ENCODE peak calls at places on chromosomes 11 and 22, in seven cellular contexts. One of them, this sample, is unnamed.
A peak's percentile ranks its signal among the peaks of the same experiment; 100 is the strongest.

GRCh38 chr11:60118333-60118732 is 29.9 kb downstream of the MS4A2 start:
- DNase-seq in mesenchymal stem cell: no peak
- DNase-seq in mesendoderm: no peak
- DNase-seq in H1: no peak
- DNase-seq in IMR-90: no peak
- DNase-seq in neuronal stem cell: no peak
- DNase-seq in trophoblast cell: no peak
- DNase-seq in this sample: no peak

GRCh38 chr11:7536102-7536501 is 22.3 kb downstream of the PPFIBP2 start:
- DNase-seq in mesenchymal stem cell: no peak
- DNase-seq in mesendoderm: peak; percentile 34
- DNase-seq in H1: peak; percentile 56
- DNase-seq in IMR-90: no peak
- DNase-seq in neuronal stem cell: no peak
- DNase-seq in trophoblast cell: no peak
- DNase-seq in this sample: peak; percentile 44

GRCh38 chr11:123559418-123559817 is 95.0 kb downstream of the SCN3B start:
- DNase-seq in mesenchymal stem cell: no peak
- DNase-seq in mesendoderm: no peak
- DNase-seq in H1: no peak
- DNase-seq in IMR-90: peak; percentile 36
- DNase-seq in neuronal stem cell: no peak
- DNase-seq in trophoblast cell: no peak
- DNase-seq in this sample: no peak

GRCh38 chr11:128603752-128604472 is 16.6 kb upstream of the ETS1 start:
- DNase-seq in mesenchymal stem cell: peak; percentile 24
- DNase-seq in mesendoderm: peak; percentile 77
- DNase-seq in H1: no peak
- DNase-seq in IMR-90: no peak
- DNase-seq in neuronal stem cell: no peak
- DNase-seq in trophoblast cell: no peak
- DNase-seq in this sample: no peak

GRCh38 chr11:78379039-78379670 is 38.5 kb downstream of the GAB2 start:
- DNase-seq in mesenchymal stem cell: no peak
- DNase-seq in mesendoderm: peak; percentile 63
- DNase-seq in H1: no peak
- DNase-seq in IMR-90: peak; percentile 19
- DNase-seq in neuronal stem cell: no peak
- DNase-seq in trophoblast cell: peak; percentile 33
- DNase-seq in this sample: no peak

GRCh38 chr11:81192516-81192915 is 1541.1 kb downstream of the FAM181B start:
- DNase-seq in mesenchymal stem cell: no peak
- DNase-seq in mesendoderm: no peak
- DNase-seq in H1: no peak
- DNase-seq in IMR-90: no peak
- DNase-seq in neuronal stem cell: no peak
- DNase-seq in trophoblast cell: no peak
- DNase-seq in this sample: no peak

GRCh38 chr22:45608763-45609180 is 62.9 kb upstream of the ATXN10 start:
- DNase-seq in mesenchymal stem cell: peak; percentile 44
- DNase-seq in mesendoderm: no peak
- DNase-seq in H1: no peak
- DNase-seq in IMR-90: peak; percentile 86
- DNase-seq in neuronal stem cell: no peak
- DNase-seq in trophoblast cell: no peak
- DNase-seq in this sample: no peak

GRCh38 chr22:46201059-46201757 is 48.9 kb downstream of the CDPF1 start:
- DNase-seq in mesenchymal stem cell: no peak
- DNase-seq in mesendoderm: peak; percentile 92
- DNase-seq in H1: peak; percentile 66
- DNase-seq in IMR-90: no peak
- DNase-seq in neuronal stem cell: no peak
- DNase-seq in trophoblast cell: no peak
- DNase-seq in this sample: peak; percentile 92

GRCh38 chr11:59141673-59142460 is 789 bp upstream of the FAM111A start:
- DNase-seq in mesenchymal stem cell: no peak
- DNase-seq in mesendoderm: no peak
- DNase-seq in H1: no peak
- DNase-seq in IMR-90: peak; percentile 68
- DNase-seq in neuronal stem cell: no peak
- DNase-seq in trophoblast cell: no peak
- DNase-seq in this sample: no peak

GRCh38 chr11:68038718-68039525 is at the start of gene TCIRG1:
- DNase-seq in mesenchymal stem cell: peak; percentile 83
- DNase-seq in mesendoderm: peak; percentile 89
- DNase-seq in H1: peak; percentile 77
- DNase-seq in IMR-90: peak; percentile 70
- DNase-seq in neuronal stem cell: peak; percentile 35
- DNase-seq in trophoblast cell: peak; percentile 90
- DNase-seq in this sample: peak; percentile 90

GRCh38 chr11:114216804-114217195 is 79.4 kb upstream of the NNMT start:
- DNase-seq in mesenchymal stem cell: no peak
- DNase-seq in mesendoderm: no peak
- DNase-seq in H1: no peak
- DNase-seq in IMR-90: no peak
- DNase-seq in neuronal stem cell: no peak
- DNase-seq in trophoblast cell: no peak
- DNase-seq in this sample: no peak

GRCh38 chr11:34773826-34774225 is 142.4 kb downstream of the APIP start:
- DNase-seq in mesenchymal stem cell: no peak
- DNase-seq in mesendoderm: no peak
- DNase-seq in H1: no peak
- DNase-seq in IMR-90: peak; percentile 23
- DNase-seq in neuronal stem cell: no peak
- DNase-seq in trophoblast cell: peak; percentile 6
- DNase-seq in this sample: no peak

GRCh38 chr22:39543095-39543494 is 10.5 kb upstream of the RPS19BP1 start:
- DNase-seq in mesenchymal stem cell: peak; percentile 38
- DNase-seq in mesendoderm: no peak
- DNase-seq in H1: no peak
- DNase-seq in IMR-90: peak; percentile 32
- DNase-seq in neuronal stem cell: no peak
- DNase-seq in trophoblast cell: no peak
- DNase-seq in this sample: peak; percentile 68

GRCh38 chr11:58659404-58659803 is 36.9 kb downstream of the CNTF start:
- DNase-seq in mesenchymal stem cell: no peak
- DNase-seq in mesendoderm: no peak
- DNase-seq in H1: no peak
- DNase-seq in IMR-90: no peak
- DNase-seq in neuronal stem cell: no peak
- DNase-seq in trophoblast cell: no peak
- DNase-seq in this sample: no peak

GRCh38 chr11:113873241-113873626 is 2.1 kb downstream of the USP28 start:
- DNase-seq in mesenchymal stem cell: peak; percentile 32
- DNase-seq in mesendoderm: peak; percentile 88
- DNase-seq in H1: no peak
- DNase-seq in IMR-90: peak; percentile 32
- DNase-seq in neuronal stem cell: no peak
- DNase-seq in trophoblast cell: no peak
- DNase-seq in this sample: no peak

DNA sequence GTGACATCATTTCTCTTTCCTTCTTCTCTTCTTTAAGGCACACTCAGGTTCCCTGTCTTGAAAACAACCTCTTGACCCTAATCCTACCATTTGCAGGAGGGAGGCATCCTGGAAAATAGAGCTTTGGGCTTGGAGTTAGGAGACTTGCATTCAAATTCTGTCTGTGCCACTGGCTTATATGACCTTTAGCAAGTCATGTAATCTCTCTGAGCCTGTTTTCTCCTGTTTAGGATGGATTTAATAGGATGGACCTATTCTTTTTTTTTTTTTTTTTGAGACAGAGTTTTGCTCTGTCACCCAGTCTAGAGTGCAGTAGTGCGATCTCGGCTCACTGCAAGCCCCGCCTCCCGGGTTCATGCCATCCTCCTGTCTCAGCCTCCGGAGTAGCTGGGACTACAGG is 25.1 kb upstream of the CCDC134 start:
- DNase-seq in mesenchymal stem cell: no peak
- DNase-seq in mesendoderm: no peak
- DNase-seq in H1: no peak
- DNase-seq in IMR-90: no peak
- DNase-seq in neuronal stem cell: no peak
- DNase-seq in trophoblast cell: no peak
- DNase-seq in this sample: no peak
- H4K8ac ChIP-seq in mesenchymal stem cell: no peak overlapping the region
- H4K8ac ChIP-seq in mesendoderm: no peak overlapping the region
- H4K8ac ChIP-seq in H1: no peak overlapping the region
- H4K8ac ChIP-seq in IMR-90: no peak overlapping the region
- H4K8ac ChIP-seq in neuronal stem cell: no peak overlapping the region
- H4K8ac ChIP-seq in trophoblast cell: no peak overlapping the region
- H4K8ac ChIP-seq in this sample: no peak overlapping the region

GRCh38 chr22:22933100-22933806 is 45.6 kb downstream of the IGLL5 start:
- DNase-seq in mesenchymal stem cell: no peak
- DNase-seq in mesendoderm: no peak
- DNase-seq in H1: no peak
- DNase-seq in IMR-90: no peak
- DNase-seq in neuronal stem cell: no peak
- DNase-seq in trophoblast cell: no peak
- DNase-seq in this sample: no peak

GRCh38 chr22:22934543-22935055 is 47.0 kb downstream of the IGLL5 start:
- DNase-seq in mesenchymal stem cell: no peak
- DNase-seq in mesendoderm: no peak
- DNase-seq in H1: no peak
- DNase-seq in IMR-90: no peak
- DNase-seq in neuronal stem cell: no peak
- DNase-seq in trophoblast cell: no peak
- DNase-seq in this sample: no peak

GRCh38 chr22:22935056-22935545 is 47.5 kb downstream of the IGLL5 start:
- DNase-seq in mesenchymal stem cell: no peak
- DNase-seq in mesendoderm: no peak
- DNase-seq in H1: no peak
- DNase-seq in IMR-90: no peak
- DNase-seq in neuronal stem cell: no peak
- DNase-seq in trophoblast cell: no peak
- DNase-seq in this sample: no peak

GRCh38 chr22:22932512-22932941 is 44.9 kb downstream of the IGLL5 start:
- DNase-seq in mesenchymal stem cell: no peak
- DNase-seq in mesendoderm: no peak
- DNase-seq in H1: no peak
- DNase-seq in IMR-90: no peak
- DNase-seq in neuronal stem cell: no peak
- DNase-seq in trophoblast cell: no peak
- DNase-seq in this sample: no peak

DNA sequence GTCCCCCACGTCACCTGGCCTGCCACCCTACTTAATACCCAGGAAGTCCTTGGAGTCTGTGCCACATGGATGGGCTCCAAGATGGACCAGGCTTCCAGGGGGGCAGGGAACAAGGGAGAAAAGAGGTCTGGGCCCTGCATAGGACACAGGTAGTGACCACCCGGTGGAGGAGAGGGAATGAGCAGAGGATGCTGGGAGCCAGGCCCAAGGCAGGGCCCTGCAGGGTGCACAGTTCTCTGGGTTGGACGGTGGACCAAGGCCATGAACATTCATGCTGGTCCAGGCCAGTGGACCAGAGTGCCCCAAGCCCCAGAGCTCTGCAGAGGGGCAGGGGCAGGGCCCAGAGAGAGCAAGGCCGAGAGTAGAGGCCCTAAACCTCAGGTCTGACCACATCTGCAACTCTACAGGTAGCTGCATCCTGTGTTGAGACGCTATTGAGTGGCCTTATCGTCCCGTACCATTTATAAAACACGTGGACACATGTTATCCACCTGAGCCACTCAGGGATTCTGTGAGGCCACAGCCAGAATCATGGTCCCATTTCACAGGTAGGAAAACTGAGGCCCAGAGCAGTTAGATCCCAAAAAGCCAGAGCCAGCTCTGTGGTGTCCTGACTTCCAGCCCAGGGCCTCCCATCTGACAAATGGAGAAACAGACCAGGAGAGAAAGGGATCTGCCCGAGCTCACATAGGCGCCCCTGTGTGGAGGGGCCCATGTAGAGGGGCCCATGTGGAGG is 46.4 kb downstream of the IGLL5 start:
- DNase-seq in mesenchymal stem cell: no peak
- DNase-seq in mesendoderm: no peak
- DNase-seq in H1: no peak
- DNase-seq in IMR-90: no peak
- DNase-seq in neuronal stem cell: no peak
- DNase-seq in trophoblast cell: no peak
- DNase-seq in this sample: no peak
- H4K8ac ChIP-seq in mesenchymal stem cell: no peak overlapping the region
- H4K8ac ChIP-seq in mesendoderm: no peak overlapping the region
- H4K8ac ChIP-seq in H1: no peak overlapping the region
- H4K8ac ChIP-seq in IMR-90: no peak overlapping the region
- H4K8ac ChIP-seq in neuronal stem cell: no peak overlapping the region
- H4K8ac ChIP-seq in trophoblast cell: no peak overlapping the region
- H4K8ac ChIP-seq in this sample: no peak overlapping the region

GRCh38 chr11:36257351-36257750 is 31.9 kb downstream of the COMMD9 start:
- DNase-seq in mesenchymal stem cell: peak; percentile 63
- DNase-seq in mesendoderm: no peak
- DNase-seq in H1: no peak
- DNase-seq in IMR-90: peak; percentile 54
- DNase-seq in neuronal stem cell: no peak
- DNase-seq in trophoblast cell: peak; percentile 51
- DNase-seq in this sample: no peak
- H4K8ac ChIP-seq in mesenchymal stem cell: no peak overlapping the region
- H4K8ac ChIP-seq in mesendoderm: no peak overlapping the region
- H4K8ac ChIP-seq in H1: no peak overlapping the region
- H4K8ac ChIP-seq in IMR-90: no peak overlapping the region
- H4K8ac ChIP-seq in neuronal stem cell: no peak overlapping the region
- H4K8ac ChIP-seq in trophoblast cell: no peak overlapping the region
- H4K8ac ChIP-seq in this sample: no peak overlapping the region

DNA sequence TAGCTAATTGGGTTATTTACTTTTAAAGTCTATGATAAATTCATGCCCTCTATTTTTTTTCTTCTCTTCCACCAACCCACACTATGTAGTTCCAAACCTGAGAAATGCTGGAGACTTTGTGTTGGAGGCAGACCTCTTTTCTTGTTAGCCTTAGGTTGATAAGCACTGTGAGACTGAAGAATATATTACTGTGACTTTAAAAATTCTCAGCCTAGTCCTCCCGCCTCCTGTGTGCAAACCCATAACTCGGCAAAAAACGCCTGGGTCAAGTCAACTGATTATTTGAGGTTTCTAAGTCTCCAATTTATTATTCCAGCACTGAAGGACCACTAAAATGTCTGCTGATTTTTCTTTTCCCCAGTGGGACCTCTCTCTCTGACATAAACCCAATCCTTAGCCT is 1945.9 kb upstream of the RAG2 start:
- DNase-seq in mesenchymal stem cell: no peak
- DNase-seq in mesendoderm: no peak
- DNase-seq in H1: no peak
- DNase-seq in IMR-90: no peak
- DNase-seq in neuronal stem cell: no peak
- DNase-seq in trophoblast cell: no peak
- DNase-seq in this sample: no peak
- H4K8ac ChIP-seq in mesenchymal stem cell: no peak overlapping the region
- H4K8ac ChIP-seq in mesendoderm: no peak overlapping the region
- H4K8ac ChIP-seq in H1: no peak overlapping the region
- H4K8ac ChIP-seq in IMR-90: no peak overlapping the region
- H4K8ac ChIP-seq in neuronal stem cell: no peak overlapping the region
- H4K8ac ChIP-seq in trophoblast cell: no peak overlapping the region
- H4K8ac ChIP-seq in this sample: no peak overlapping the region

This sample was measured in H9.